ENCODE peak calls at places on chromosomes 13 and 19, in five cellular contexts. D is activated T-helper 9 cell treated with anti-CD3 and anti-CD28 coated beads, Interleukin-2, amount 50 U/mL, for 16 hours; U is ELF-1; N is ureter; B is ecto neural progenitor cell. O is an unnamed sample.

GRCh38 chr13:36839281-36839680 is 20.3 kb downstream of the RFXAP start:
- DNase-seq in D (no peak), U (no peak), N (no peak), B (no peak), O (no peak)

GRCh38 chr19:14006766-14007562 is 844 bp upstream of the RFX1 start:
- DNase-seq in D (no peak), U (no peak), N (no peak), B (peak), O (no peak)

GRCh38 chr13:67964091-67964490 is 734.0 kb upstream of the PCDH9 start:
- DNase-seq in D (no peak), U (no peak), N (no peak), B (no peak), O (no peak)

GRCh38 chr13:33204130-33204927 is 81.2 kb downstream of the STARD13 start:
- DNase-seq in D (no peak), U (no peak), N (peak), B (no peak), O (no peak)

GRCh38 chr13:98584668-98585397 is 7.9 kb upstream of the STK24 start:
- DNase-seq in D (no peak), U (no peak), N (no peak), B (no peak), O (no peak)

GRCh38 chr13:112451512-112452379 is 75.6 kb downstream of the SPACA7 start:
- DNase-seq in D (no peak), U (no peak), N (no peak), B (peak), O (no peak)

GRCh38 chr19:7883105-7883504 is 5.2 kb upstream of the LRRC8E start:
- DNase-seq in D (no peak), U (no peak), N (no peak), B (no peak), O (no peak)

GRCh38 chr13:33129094-33129832 is 113.0 kb downstream of the KL start:
- DNase-seq in D (no peak), U (no peak), N (no peak), B (no peak), O (peak)

GRCh38 chr13:23637813-23638212 is 67.6 kb downstream of the TNFRSF19 start:
- DNase-seq in D (no peak), U (no peak), N (no peak), B (peak), O (no peak)

GRCh38 chr13:82092312-82092711 is 1751.4 kb upstream of the SPRY2 start:
- DNase-seq in D (no peak), U (no peak), N (no peak), B (no peak), O (no peak)

GRCh38 chr13:96650301-96650886 is 343.9 kb downstream of the OXGR1 start:
- DNase-seq in D (no peak), U (no peak), N (no peak), B (no peak), O (no peak)

GRCh38 chr19:46453661-46454060 is 17.7 kb downstream of the PNMA8A start:
- DNase-seq in D (no peak), U (no peak), N (no peak), B (no peak), O (no peak)

GRCh38 chr13:104740616-104741222 is 1674.5 kb upstream of the SLC10A2 start:
- DNase-seq in D (no peak), U (no peak), N (no peak), B (no peak), O (no peak)